ENCODE peak calls at places on chromosome 14, in seven cellular contexts. J is stomach, D is HCT116, C is breast epithelium, M is transverse colon, B is suprapubic skin, W is K562. Q is an unnamed sample.

GRCh38 chr14:105929327-105930081 is 403.1 kb downstream of the TMEM121 start:
- DNase-seq in J (no peak), D (no peak), C (no peak), M (no peak), B (no peak), W (no peak), Q (peak)

GRCh38 chr14:33525626-33526025 is 425.2 kb downstream of the EGLN3 start:
- DNase-seq in J (no peak), D (no peak), C (no peak), M (no peak), B (no peak), W (no peak), Q (no peak)

GRCh38 chr14:35944847-35945246 is 118.7 kb downstream of the BRMS1L start:
- DNase-seq in J (no peak), D (peak), C (no peak), M (peak), B (no peak), W (peak), Q (no peak)

GRCh38 chr14:91369628-91370445 is 47.8 kb downstream of the CCDC88C start:
- DNase-seq in J (no peak), D (no peak), C (peak), M (no peak), B (no peak), W (no peak), Q (no peak)

GRCh38 chr14:38404100-38404541 is 148.2 kb upstream of the CLEC14A start:
- DNase-seq in J (no peak), D (no peak), C (no peak), M (no peak), B (no peak), W (no peak), Q (no peak)

GRCh38 chr14:43413094-43413493 is 1094.0 kb downstream of the FSCB start:
- DNase-seq in J (no peak), D (no peak), C (no peak), M (no peak), B (no peak), W (no peak), Q (no peak)

GRCh38 chr14:76467843-76468242 is 91.9 kb downstream of the ESRRB start:
- DNase-seq in J (no peak), D (no peak), C (no peak), M (no peak), B (no peak), W (no peak), Q (no peak)

GRCh38 chr14:23579311-23579630 is 681 bp upstream of the JPH4 start:
- DNase-seq in J (peak), D (no peak), C (no peak), M (no peak), B (no peak), W (no peak), Q (no peak)

GRCh38 chr14:63045234-63045611 is at the start of gene KCNH5:
- DNase-seq in J (no peak), D (no peak), C (no peak), M (no peak), B (no peak), W (no peak), Q (no peak)

GRCh38 chr14:103384450-103385152 is 614 bp upstream of the MARK3 start:
- DNase-seq in J (no peak), D (no peak), C (no peak), M (no peak), B (no peak), W (no peak), Q (peak)
- H3K27ac ChIP-seq in J (peak), D (peak), C (peak), M (peak), B (peak), W (peak), Q (peak)

GRCh38 chr14:100051103-100051502 is 14.1 kb upstream of the EVL start:
- DNase-seq in J (no peak), D (no peak), C (no peak), M (no peak), B (no peak), W (no peak), Q (no peak)
- TF ChIP-seq POLR2AphosphoS5 in J (no peak), D (no peak), C (no peak), M (no peak), B (no peak), W (no peak), Q (no peak)

GRCh38 chr14:50854521-50854920 is 17.3 kb upstream of the ABHD12B start:
- DNase-seq in J (no peak), D (no peak), C (no peak), M (no peak), B (no peak), W (no peak), Q (no peak)

GRCh38 chr14:50853891-50854290 is 18.0 kb upstream of the ABHD12B start:
- DNase-seq in J (no peak), D (no peak), C (no peak), M (no peak), B (no peak), W (no peak), Q (no peak)

GRCh38 chr14:50856660-50857059 is 15.2 kb upstream of the ABHD12B start:
- DNase-seq in J (no peak), D (no peak), C (no peak), M (no peak), B (no peak), W (no peak), Q (no peak)

GRCh38 chr14:50859296-50859624 is 12.6 kb upstream of the ABHD12B start:
- DNase-seq in J (no peak), D (no peak), C (no peak), M (no peak), B (no peak), W (no peak), Q (no peak)

DNA sequence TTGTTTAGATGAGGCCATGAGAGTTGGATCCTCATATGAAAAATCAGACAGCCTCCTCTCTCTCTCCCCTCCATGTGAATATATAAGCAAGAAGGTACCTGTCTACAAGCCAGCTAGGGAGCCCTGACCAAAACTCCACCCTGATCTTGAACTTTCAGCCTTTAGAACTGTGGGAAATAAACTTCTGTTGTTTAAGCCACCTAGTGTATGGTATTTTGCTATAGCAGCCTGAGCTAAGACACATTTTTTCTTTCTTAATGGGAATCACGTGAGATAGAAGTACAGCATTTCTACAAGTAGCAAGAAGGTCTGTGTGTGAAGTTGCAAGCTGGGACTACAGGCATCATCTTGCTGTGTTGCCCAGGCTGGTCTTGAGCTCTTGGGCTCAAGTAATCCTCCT is 16.3 kb upstream of the ABHD12B start:
- DNase-seq in J (no peak), D (no peak), C (no peak), M (no peak), B (no peak), W (no peak), Q (no peak)
- TF ChIP-seq CTCF in J (no peak), D (no peak), C (no peak), M (no peak), B (no peak), W (no peak), Q (no peak)

GRCh38 chr14:99196310-99196650 is 75.7 kb downstream of the BCL11B start:
- DNase-seq in J (no peak), D (no peak), C (no peak), M (no peak), B (no peak), W (no peak), Q (no peak)

GRCh38 chr14:99192823-99193222 is 79.2 kb downstream of the BCL11B start:
- DNase-seq in J (no peak), D (no peak), C (no peak), M (no peak), B (no peak), W (no peak), Q (no peak)

GRCh38 chr14:99194136-99194535 is 77.9 kb downstream of the BCL11B start:
- DNase-seq in J (no peak), D (no peak), C (no peak), M (no peak), B (no peak), W (no peak), Q (no peak)

GRCh38 chr14:99194736-99195135 is 77.3 kb downstream of the BCL11B start:
- DNase-seq in J (no peak), D (no peak), C (no peak), M (no peak), B (no peak), W (no peak), Q (no peak)

DNA sequence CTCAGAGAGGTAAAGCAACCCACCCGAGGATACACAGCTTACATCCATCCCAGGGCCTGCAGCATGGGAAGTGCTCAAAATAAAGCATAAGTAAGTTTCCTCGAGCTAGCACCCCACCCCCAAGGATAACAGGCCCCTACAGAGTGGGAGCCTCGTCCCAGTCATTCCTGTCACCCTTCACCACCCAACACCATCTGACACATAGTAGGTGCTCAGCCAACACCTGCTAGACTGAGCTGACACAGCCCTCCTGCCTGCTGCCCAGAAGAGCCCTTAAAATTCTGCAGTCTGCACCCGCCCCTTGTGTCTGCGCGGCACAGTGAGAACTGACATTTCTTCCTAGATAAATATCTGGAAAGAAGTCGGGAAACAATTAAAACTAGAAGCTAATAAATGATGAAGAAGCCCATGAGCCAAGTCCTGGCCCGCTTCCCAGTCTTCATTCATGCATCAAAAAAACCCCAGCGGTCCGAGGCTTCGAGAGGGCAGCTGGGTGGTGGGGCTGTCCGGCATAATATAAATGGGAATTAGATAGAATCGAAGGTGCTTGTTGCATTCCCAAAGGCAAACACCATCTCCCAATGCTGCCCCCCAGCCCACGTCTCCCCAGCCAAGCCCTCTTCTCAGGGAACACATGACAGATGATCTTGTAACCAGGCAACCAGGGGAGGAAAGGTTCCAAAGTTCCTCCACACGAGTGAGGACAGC is 76.2 kb downstream of the BCL11B start:
- DNase-seq in J (no peak), D (no peak), C (no peak), M (no peak), B (no peak), W (no peak), Q (no peak)
- H3K27ac ChIP-seq in J (no peak), D (no peak), C (no peak), M (no peak), B (no peak), W (no peak), Q (no peak)

GRCh38 chr14:83280719-83281118 is 1747.1 kb upstream of the SEL1L start:
- DNase-seq in J (no peak), D (no peak), C (no peak), M (no peak), B (peak), W (no peak), Q (no peak)
- TF ChIP-seq POLR2AphosphoS5 in J (no peak), D (no peak), C (no peak), M (no peak), B (no peak), W (no peak), Q (no peak)

GRCh38 chr14:60721331-60722162 is 2.6 kb downstream of the SIX4 start:
- DNase-seq in J (peak), D (peak), C (no peak), M (peak), B (peak), W (no peak), Q (peak)
- TF ChIP-seq CTCF in J (peak), D (no peak), C (no peak), M (no peak), B (no peak), W (no peak), Q (no peak)

GRCh38 chr14:65184032-65184764 is 81.9 kb upstream of the MAX start:
- DNase-seq in J (no peak), D (no peak), C (no peak), M (no peak), B (no peak), W (no peak), Q (no peak)
- H3K27ac ChIP-seq in J (no peak), D (no peak), C (no peak), M (no peak), B (no peak), W (no peak), Q (no peak)

GRCh38 chr14:73237786-73238261 is 518 bp downstream of the PAPLN start:
- DNase-seq in J (no peak), D (no peak), C (no peak), M (no peak), B (no peak), W (no peak), Q (peak)

GRCh38 chr14:73238262-73238852 is 1.1 kb downstream of the PAPLN start:
- DNase-seq in J (no peak), D (peak), C (no peak), M (no peak), B (no peak), W (no peak), Q (no peak)

GRCh38 chr14:73236157-73236556 is 1.1 kb upstream of the PAPLN start:
- DNase-seq in J (no peak), D (no peak), C (no peak), M (no peak), B (no peak), W (no peak), Q (no peak)

GRCh38 chr14:73236752-73237218 is 521 bp upstream of the PAPLN start:
- DNase-seq in J (no peak), D (no peak), C (no peak), M (no peak), B (no peak), W (no peak), Q (no peak)

GRCh38 chr14:73237219-73237785 is at the start of gene PAPLN:
- DNase-seq in J (no peak), D (peak), C (peak), M (peak), B (no peak), W (no peak), Q (peak)
- TF ChIP-seq POLR2AphosphoS5 in J (no peak), D (peak), C (no peak), M (no peak), B (no peak), W (no peak), Q (no peak)

GRCh38 chr14:71322660-71323250 is 415.5 kb downstream of the PCNX1 start:
- DNase-seq in J (no peak), D (no peak), C (no peak), M (no peak), B (no peak), W (peak), Q (no peak)
- TF ChIP-seq CTCF in J (peak), D (peak), C (no peak), M (peak), B (no peak), W (no peak), Q (no peak)

DNA sequence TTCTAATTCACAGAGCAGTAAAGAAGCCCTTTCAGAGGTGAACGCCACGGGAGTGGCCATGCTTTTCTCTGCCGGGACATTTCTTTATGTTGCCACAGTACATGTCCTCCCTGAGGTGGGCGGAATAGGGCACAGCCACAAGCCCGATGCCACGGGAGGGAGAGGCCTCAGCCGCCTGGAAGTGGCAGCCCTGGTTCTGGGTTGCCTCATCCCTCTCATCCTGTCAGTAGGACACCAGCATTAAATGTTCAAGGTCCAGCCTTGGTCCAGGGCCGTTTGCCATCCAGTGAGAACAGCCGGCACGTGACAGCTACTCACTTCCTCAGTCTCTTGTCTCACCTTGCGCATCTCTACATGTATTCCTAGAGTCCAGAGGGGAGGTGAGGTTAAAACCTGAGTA is 26.2 kb upstream of the PLEKHD1 start:
- DNase-seq in J (no peak), D (no peak), C (no peak), M (no peak), B (no peak), W (no peak), Q (peak)
- H3K27ac ChIP-seq in J (no peak), D (no peak), C (no peak), M (no peak), B (no peak), W (no peak), Q (no peak)

Q was measured in upper lobe of left lung.